ENCODE peak calls at places on chromosome 4, in five cellular contexts. O, F, U, W and D are unnamed samples.

GRCh38 chr4:82984459-82984858 is 26.2 kb downstream of the LIN54 start:
- DNase-seq in U (no peak), F (peak; percentile 10), O (peak; percentile 77), W (no peak), D (peak; percentile 49)

GRCh38 chr4:7285244-7286122 is 93.1 kb downstream of the SORCS2 start:
- DNase-seq in F (no peak), W (no peak), U (no peak), O (no peak), D (peak; percentile 8)

GRCh38 chr4:151781026-151781425 is 20.2 kb upstream of the GATB start:
- DNase-seq in W (no peak), O (no peak), U (no peak), F (no peak), D (no peak)

GRCh38 chr4:186844059-186844681 is 120.5 kb upstream of the FAT1 start:
- DNase-seq in O (no peak), W (no peak), F (no peak), U (no peak), D (peak; percentile 64)

GRCh38 chr4:139950568-139950967 is 203.4 kb downstream of the MAML3 start:
- DNase-seq in O (no peak), F (no peak), U (peak; percentile 83), W (no peak), D (no peak)

GRCh38 chr4:139300431-139301142 is 718 bp upstream of the NAA15 start:
- DNase-seq in O (peak; percentile 25), W (no peak), U (peak; percentile 36), F (no peak), D (no peak)

GRCh38 chr4:182291597-182291996 is 48.4 kb downstream of the TENM3 start:
- DNase-seq in O (no peak), W (no peak), F (no peak), U (no peak), D (no peak)

GRCh38 chr4:54099959-54100606 is at the start of gene GSX2:
- DNase-seq in U (no peak), F (no peak), W (peak; percentile 74), O (no peak), D (no peak)

GRCh38 chr4:147736458-147736857 is 4.6 kb downstream of the ARHGAP10 start:
- DNase-seq in O (no peak), F (no peak), U (no peak), W (no peak), D (no peak)

GRCh38 chr4:161799687-161800086 is 364.1 kb downstream of the FSTL5 start:
- DNase-seq in U (no peak), F (peak; percentile 52), W (no peak), O (peak; percentile 56), D (no peak)

GRCh38 chr4:131367441-131367840 is 1781.7 kb upstream of the PCDH10 start:
- DNase-seq in U (no peak), F (no peak), W (no peak), O (no peak), D (no peak)

GRCh38 chr4:40986375-40986774 is 228.0 kb downstream of the APBB2 start:
- DNase-seq in W (no peak), U (no peak), O (no peak), F (no peak), D (no peak)

GRCh38 chr4:80201326-80202151 is 4.2 kb downstream of the PRDM8 start:
- DNase-seq in W (peak; percentile 54), O (no peak), F (no peak), U (no peak), D (no peak)

DNA sequence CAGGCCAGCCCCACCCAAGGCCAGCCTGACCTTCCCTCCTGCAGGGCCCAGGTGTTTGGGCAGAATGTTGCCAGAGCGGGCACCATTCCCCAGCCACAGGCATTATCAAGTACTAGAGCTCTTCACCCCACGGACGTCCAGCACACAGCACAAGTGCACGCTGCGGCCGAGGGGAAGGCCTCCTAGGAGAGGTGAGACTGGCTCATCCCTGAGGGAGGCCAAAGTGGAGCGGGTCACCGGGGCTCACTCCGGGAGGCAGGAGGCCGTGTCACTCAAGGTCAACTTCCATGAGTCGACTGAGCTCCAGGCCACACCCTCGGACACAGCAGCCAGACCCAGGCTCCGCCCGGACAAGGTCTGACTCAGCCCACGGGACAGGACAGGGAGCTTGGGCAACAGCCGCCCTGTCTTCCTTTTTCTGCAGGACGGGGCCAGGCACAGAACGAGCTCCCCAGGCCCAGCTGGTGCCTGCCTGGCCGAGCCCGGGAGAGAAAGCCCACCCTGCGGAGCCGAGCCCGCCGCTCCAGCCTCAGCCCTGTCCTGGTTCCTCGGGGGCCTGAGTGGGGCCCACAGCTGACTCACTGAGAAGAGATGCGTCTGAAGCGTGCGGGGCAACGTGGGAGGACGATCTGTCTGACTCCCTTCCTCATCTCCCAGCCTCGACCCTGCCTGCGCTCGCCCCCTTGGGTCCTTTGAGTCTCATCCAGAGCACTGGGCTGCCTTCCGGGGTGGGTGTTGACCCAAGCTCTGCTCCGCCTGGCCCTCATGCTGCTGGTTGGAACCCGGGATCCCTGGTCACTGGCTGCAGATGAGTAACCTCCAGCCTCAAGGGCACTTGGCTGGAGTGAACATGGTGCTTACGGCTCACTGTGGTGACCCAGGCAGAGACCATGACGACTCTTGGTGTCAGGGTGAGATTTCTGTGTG is 1.6 kb downstream of the SLC49A3 start:
- DNase-seq in U (no peak), F (peak; percentile 90), W (no peak), O (peak; percentile 87), D (peak; percentile 97)
- TF ChIP-seq HDAC2 in U (no peak), F (peak; percentile 54), W (no peak), O (no peak), D (peak; percentile 59)

DNA sequence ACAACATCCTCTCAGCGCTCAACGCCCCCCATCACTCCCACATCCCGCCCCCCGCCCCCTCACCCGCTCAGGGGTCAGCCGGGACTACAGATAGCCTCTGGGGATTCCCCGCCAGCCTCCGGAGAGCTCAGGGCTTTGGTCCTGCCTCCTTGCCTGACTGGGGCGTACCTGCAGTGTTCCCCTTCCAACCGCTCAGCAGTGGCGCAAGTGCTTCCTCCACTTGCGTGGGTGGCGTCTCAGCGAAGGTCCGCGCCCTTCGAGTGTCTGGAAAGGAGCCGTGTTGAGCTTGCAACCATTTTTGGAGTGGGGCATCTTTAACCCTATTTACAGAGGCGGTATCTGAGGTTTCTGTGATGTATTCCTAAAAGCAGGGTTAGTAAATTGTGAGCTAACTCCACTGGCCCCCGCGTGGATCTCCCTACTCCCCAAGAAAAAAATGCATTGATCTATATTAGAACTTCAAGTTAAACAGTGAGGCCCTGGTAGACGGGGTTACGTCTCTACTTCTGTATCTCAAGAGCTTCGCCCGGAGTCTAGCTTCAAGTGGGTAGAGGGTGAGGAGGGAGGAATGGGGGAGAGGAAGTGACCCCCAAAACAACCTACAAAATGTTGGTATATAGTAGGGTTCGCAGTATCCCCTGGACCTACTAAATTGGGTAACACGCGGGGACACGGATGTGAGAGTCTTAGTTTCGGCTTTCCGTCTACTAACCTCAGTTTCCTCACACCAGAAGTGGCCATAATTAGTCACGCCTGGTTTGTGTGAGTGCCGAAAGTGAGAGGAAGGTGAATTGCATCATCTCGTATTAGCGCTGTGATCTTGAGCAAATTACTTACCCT is 16.1 kb downstream of the NKX3-2 start:
- DNase-seq in O (no peak), U (peak; percentile 56), W (peak; percentile 63), F (no peak), D (peak; percentile 6)
- TF ChIP-seq HDAC2 in O (no peak), U (no peak), W (no peak), F (no peak), D (no peak)

GRCh38 chr4:57102050-57102564 is 8.1 kb downstream of the IGFBP7 start:
- DNase-seq in W (no peak), O (peak; percentile 81), F (peak; percentile 52), U (no peak), D (no peak)
- TF ChIP-seq HDAC2 in W (no peak), O (no peak), F (no peak), U (no peak), D (no peak)

GRCh38 chr4:84955168-84955567 is 11.3 kb downstream of the WDFY3 start:
- DNase-seq in U (no peak), O (no peak), W (no peak), F (no peak), D (no peak)

GRCh38 chr4:84948056-84948455 is 18.4 kb downstream of the WDFY3 start:
- DNase-seq in W (no peak), F (no peak), U (no peak), O (no peak), D (no peak)

GRCh38 chr4:84956014-84956413 is 10.5 kb downstream of the WDFY3 start:
- DNase-seq in W (no peak), U (no peak), F (no peak), O (no peak), D (no peak)

GRCh38 chr4:84952776-84953175 is 13.7 kb downstream of the WDFY3 start:
- DNase-seq in W (no peak), F (no peak), U (no peak), O (no peak), D (no peak)

DNA sequence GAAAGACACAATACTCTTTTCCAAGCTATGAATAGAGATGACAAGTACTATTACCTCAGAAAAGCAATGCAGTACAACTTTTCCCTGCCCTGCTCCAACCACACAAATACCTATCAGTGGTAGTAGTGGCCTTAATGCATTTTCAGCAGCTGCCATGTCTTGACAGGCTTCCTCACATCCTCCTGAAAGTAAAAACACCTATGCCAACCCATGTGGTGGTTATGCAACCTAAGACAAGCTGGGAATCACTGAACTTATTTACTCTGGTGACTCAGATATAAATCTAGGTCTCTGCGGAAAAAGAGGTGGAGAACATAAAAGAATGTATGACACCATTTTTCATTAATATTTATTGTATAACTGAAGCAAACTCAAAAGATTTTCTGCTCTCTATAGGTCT is 14.5 kb downstream of the WDFY3 start:
- DNase-seq in W (no peak), F (peak; percentile 62), U (no peak), O (peak; percentile 66), D (no peak)
- TF ChIP-seq HDAC2 in W (no peak), F (no peak), U (no peak), O (no peak), D (no peak)

GRCh38 chr4:24973471-24974251 is 57.1 kb downstream of the LGI2 start:
- DNase-seq in U (no peak), O (peak; percentile 48), F (peak; percentile 36), W (no peak), D (no peak)
- TF ChIP-seq HDAC2 in U (no peak), O (no peak), F (no peak), W (no peak), D (no peak)

DNA sequence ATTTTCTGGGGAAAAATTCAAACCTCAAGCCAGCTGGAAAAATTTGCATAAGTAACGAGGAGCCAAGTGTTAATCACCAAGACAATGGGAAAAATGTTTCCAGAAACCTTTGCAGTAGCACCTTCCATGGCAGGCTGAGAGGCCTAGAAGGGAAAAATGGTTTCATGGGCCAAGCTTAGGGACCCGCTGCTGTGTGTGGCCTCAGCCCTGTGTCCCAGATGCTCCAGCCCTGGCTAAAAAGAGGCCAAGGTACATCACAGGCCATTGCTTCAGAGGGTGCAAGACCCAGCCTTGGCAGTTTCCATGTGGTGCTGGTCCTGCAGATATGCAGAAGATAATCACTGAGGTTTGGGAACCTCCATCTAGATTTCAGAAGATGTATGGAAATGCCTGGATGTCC is 98.3 kb upstream of the NWD2 start:
- DNase-seq in U (no peak), W (no peak), O (no peak), F (no peak), D (no peak)
- TF ChIP-seq HDAC2 in U (no peak), W (no peak), O (no peak), F (no peak), D (no peak)

GRCh38 chr4:98688416-98689290 is 30.2 kb upstream of the TSPAN5 start:
- DNase-seq in F (peak; percentile 9), O (peak; percentile 43), W (no peak), U (no peak), D (peak; percentile 48)
- TF ChIP-seq HDAC2 in F (no peak), O (no peak), W (no peak), U (no peak), D (peak; percentile 22)